ENCODE peak calls at places on chromosome 6, in four cellular contexts. W is H1, O is mesendoderm, Z is IMR-90. T is an unnamed sample.

GRCh38 chr6:170529839-170530520 is 23.1 kb downstream of the PSMB1 start:
- DNase-seq in W (peak), O (peak), Z (peak), T (peak)

GRCh38 chr6:44704240-44705150 is 317.0 kb downstream of the CDC5L start:
- DNase-seq in W (no peak), O (no peak), Z (no peak), T (no peak)

GRCh38 chr6:160254467-160255312 is 3.9 kb downstream of the SLC22A2 start:
- DNase-seq in W (no peak), O (peak), Z (no peak), T (no peak)

GRCh38 chr6:166760288-166760687 is 133.2 kb upstream of the RPS6KA2 start:
- DNase-seq in W (no peak), O (peak), Z (no peak), T (no peak)

GRCh38 chr6:167157414-167157813 is 366 bp downstream of the GPR31 start:
- DNase-seq in W (no peak), O (no peak), Z (no peak), T (no peak)

GRCh38 chr6:167744681-167745659 is 81.7 kb upstream of the AFDN start:
- DNase-seq in W (no peak), O (peak), Z (no peak), T (no peak)

GRCh38 chr6:4377635-4378034 is 242.3 kb upstream of the ECI2 start:
- DNase-seq in W (no peak), O (no peak), Z (no peak), T (no peak)

GRCh38 chr6:35893246-35893645 is 27.7 kb downstream of the SRPK1 start:
- DNase-seq in W (no peak), O (peak), Z (peak), T (no peak)

GRCh38 chr6:14068133-14068532 is 49.4 kb upstream of the CD83 start:
- DNase-seq in W (no peak), O (no peak), Z (peak), T (no peak)

GRCh38 chr6:125753218-125753936 is 3.9 kb downstream of the HEY2 start:
- DNase-seq in W (no peak), O (peak), Z (peak), T (no peak)

GRCh38 chr6:89082439-89082838 is 1.9 kb downstream of the PNRC1 start:
- DNase-seq in W (no peak), O (peak), Z (peak), T (no peak)

GRCh38 chr6:25896252-25896651 is 22.2 kb upstream of the SLC17A3 start:
- DNase-seq in W (no peak), O (no peak), Z (no peak), T (no peak)

GRCh38 chr6:149063443-149063842 is 254.1 kb upstream of the TAB2 start:
- DNase-seq in W (no peak), O (no peak), Z (no peak), T (no peak)

GRCh38 chr6:87319271-87319987 is 3.0 kb upstream of the SMIM8 start:
- DNase-seq in W (no peak), O (no peak), Z (no peak), T (no peak)

GRCh38 chr6:127247114-127248096 is 19.3 kb upstream of the RNF146 start:
- DNase-seq in W (no peak), O (no peak), Z (no peak), T (no peak)

GRCh38 chr6:168169624-168170023 is 90.6 kb upstream of the FRMD1 start:
- DNase-seq in W (peak), O (no peak), Z (no peak), T (peak)

GRCh38 chr6:45423901-45424627 is 46.3 kb upstream of the SUPT3H start:
- DNase-seq in W (peak), O (peak), Z (no peak), T (peak)

GRCh38 chr6:37696220-37696840 is 1.4 kb downstream of the MDGA1 start:
- DNase-seq in W (peak), O (no peak), Z (peak), T (peak)

GRCh38 chr6:155495011-155495768 is 39.6 kb upstream of the NOX3 start:
- DNase-seq in W (peak), O (peak), Z (peak), T (peak)

GRCh38 chr6:90574610-90575009 is 12.3 kb downstream of the MAP3K7 start:
- DNase-seq in W (no peak), O (no peak), Z (peak), T (no peak)

GRCh38 chr6:118618676-118619377 is 32.6 kb downstream of the CEP85L start:
- DNase-seq in W (peak), O (peak), Z (peak), T (peak)

GRCh38 chr6:42086665-42087050 is 36.3 kb downstream of the TAF8 start:
- DNase-seq in W (no peak), O (no peak), Z (no peak), T (no peak)

GRCh38 chr6:143176090-143177021 is 115.7 kb downstream of the AIG1 start:
- DNase-seq in W (peak), O (peak), Z (peak), T (peak)

GRCh38 chr6:57822896-57823358 is 505.5 kb downstream of the PRIM2 start:
- DNase-seq in W (peak), O (peak), Z (peak), T (peak)

GRCh38 chr6:72553531-72554202 is 68.2 kb upstream of the KCNQ5 start:
- DNase-seq in W (no peak), O (peak), Z (peak), T (no peak)

GRCh38 chr6:125584468-125584939 is 164.9 kb upstream of the HEY2 start:
- DNase-seq in W (peak), O (peak), Z (peak), T (peak)

GRCh38 chr6:82331031-82331773 is 32.4 kb upstream of the TPBG start:
- DNase-seq in W (no peak), O (peak), Z (peak), T (peak)

GRCh38 chr6:170049641-170050491 is 241.0 kb downstream of the DLL1 start:
- DNase-seq in W (no peak), O (no peak), Z (peak), T (no peak)

GRCh38 chr6:11315743-11316437 is 83.4 kb upstream of the NEDD9 start:
- DNase-seq in W (no peak), O (no peak), Z (peak), T (no peak)

GRCh38 chr6:52603000-52603795 is 26.3 kb upstream of the TRAM2 start:
- DNase-seq in W (no peak), O (no peak), Z (peak), T (no peak)

GRCh38 chr6:157461000-157461915 is 80.3 kb downstream of the ZDHHC14 start:
- DNase-seq in W (no peak), O (peak), Z (peak), T (peak)

GRCh38 chr6:4402477-4402976 is 267.2 kb upstream of the ECI2 start:
- DNase-seq in W (no peak), O (peak), Z (peak), T (no peak)

GRCh38 chr6:45920819-45921511 is 94.7 kb downstream of the CLIC5 start:
- DNase-seq in W (no peak), O (no peak), Z (no peak), T (no peak)

GRCh38 chr6:73388800-73389512 is 5.7 kb upstream of the DDX43 start:
- DNase-seq in W (peak), O (peak), Z (peak), T (peak)

GRCh38 chr6:82877213-82878195 is 188.1 kb downstream of the UBE3D start:
- DNase-seq in W (no peak), O (no peak), Z (no peak), T (no peak)

GRCh38 chr6:89950879-89951391 is 56.7 kb downstream of the GJA10 start:
- DNase-seq in W (no peak), O (no peak), Z (no peak), T (no peak)

GRCh38 chr6:1040393-1040792 is 271.5 kb upstream of the FOXQ1 start:
- DNase-seq in W (no peak), O (no peak), Z (no peak), T (no peak)

GRCh38 chr6:86937219-86938079 is at the start of gene HTR1E:
- DNase-seq in W (peak), O (no peak), Z (peak), T (peak)

GRCh38 chr6:128740951-128741350 is 142.0 kb upstream of the LAMA2 start:
- DNase-seq in W (no peak), O (no peak), Z (no peak), T (no peak)

GRCh38 chr6:128739112-128739511 is 143.8 kb upstream of the LAMA2 start:
- DNase-seq in W (no peak), O (peak), Z (no peak), T (no peak)

GRCh38 chr6:128736780-128737179 is 146.2 kb upstream of the LAMA2 start:
- DNase-seq in W (no peak), O (no peak), Z (no peak), T (no peak)

GRCh38 chr6:128742900-128743299 is 140.0 kb upstream of the LAMA2 start:
- DNase-seq in W (no peak), O (peak), Z (no peak), T (peak)

DNA sequence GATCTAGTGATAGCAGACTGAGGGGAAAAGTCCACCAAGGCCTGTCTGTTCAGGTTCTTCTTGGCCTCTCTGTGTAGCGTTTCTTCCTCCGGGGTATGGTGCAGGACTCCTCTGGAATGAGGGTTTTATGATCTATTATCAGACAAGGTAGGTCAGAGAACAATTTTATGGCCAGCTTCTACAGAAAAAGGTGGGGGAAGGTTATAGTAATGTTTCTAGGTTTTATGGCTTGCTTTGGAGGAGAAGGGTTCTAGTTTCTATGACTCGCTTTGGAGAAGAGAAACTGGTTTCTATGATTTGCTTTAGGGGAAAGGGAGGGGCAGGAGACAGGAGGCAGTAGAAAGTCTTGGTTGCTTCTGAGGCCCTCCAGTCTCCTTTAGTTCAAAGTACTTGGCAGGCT is 144.8 kb upstream of the LAMA2 start:
- DNase-seq in W (no peak), O (no peak), Z (no peak), T (no peak)
- H3K56ac ChIP-seq in W (no peak), O (no peak), Z (no peak), T (no peak)

DNA sequence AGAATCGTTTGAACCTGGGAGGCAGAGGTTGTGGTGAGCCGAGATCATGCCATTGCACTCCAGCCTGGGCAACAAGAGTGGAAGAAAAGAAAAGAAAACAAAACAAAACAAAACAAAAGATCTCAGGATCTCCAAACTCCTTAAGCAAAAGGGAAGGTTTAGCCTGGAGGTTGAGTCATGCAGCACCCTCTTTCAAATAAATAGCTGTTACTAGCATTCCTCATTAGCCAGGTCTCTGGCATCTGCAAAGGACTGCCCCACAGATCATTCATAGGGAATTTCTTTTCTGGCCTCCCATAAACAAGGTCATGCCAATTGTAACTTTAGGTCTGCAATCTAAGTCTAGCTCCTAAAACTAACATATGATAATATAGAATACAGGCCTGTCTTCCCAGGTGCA is 37.2 kb downstream of the EDN1 start:
- DNase-seq in W (no peak), O (no peak), Z (peak), T (no peak)
- H3K27ac ChIP-seq in W (no peak), O (no peak), Z (no peak), T (no peak)

DNA sequence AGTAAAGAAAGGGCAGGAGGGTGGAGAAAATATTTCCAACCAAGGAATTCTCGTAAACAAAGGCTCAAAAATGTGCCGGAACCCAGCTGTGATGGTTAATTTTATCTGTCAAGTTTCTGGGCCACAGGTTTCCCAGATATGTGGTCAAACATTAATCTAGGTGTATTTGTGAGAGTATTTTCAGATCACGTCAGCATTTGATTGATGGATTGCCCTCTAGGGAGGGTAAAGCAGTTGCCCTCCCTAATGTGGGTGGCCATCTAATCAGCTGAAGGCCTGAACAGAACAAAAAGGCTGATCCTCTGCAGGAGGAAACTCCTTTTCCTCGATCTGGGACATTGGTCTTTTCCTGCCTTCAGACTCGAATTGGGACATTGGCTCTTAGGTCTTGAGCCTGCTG is 298.7 kb upstream of the TCF21 start:
- DNase-seq in W (no peak), O (no peak), Z (no peak), T (no peak)
- H3K56ac ChIP-seq in W (no peak), O (no peak), Z (no peak), T (no peak)

GRCh38 chr6:20841806-20842205 is 307.5 kb downstream of the CDKAL1 start:
- DNase-seq in W (no peak), O (no peak), Z (no peak), T (no peak)
- H3K27ac ChIP-seq in W (no peak), O (no peak), Z (no peak), T (no peak)

DNA sequence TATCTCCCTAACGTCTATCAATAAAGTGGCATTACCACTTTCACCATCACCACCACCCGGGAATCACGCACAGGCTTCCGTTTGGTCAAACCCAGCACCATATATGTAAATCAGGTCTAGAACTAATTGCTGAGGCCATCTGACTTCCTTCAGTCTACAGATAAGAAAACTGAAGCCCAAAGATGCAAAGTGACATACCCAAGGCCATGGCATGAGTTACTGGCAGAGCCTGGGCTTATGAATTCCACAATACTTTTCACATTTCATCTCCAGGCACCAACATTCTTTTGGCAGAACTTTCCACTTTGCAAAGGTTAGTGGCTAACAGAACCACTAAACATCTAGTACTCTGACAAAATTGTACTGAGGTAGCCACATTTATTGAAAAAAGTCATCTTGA is 64.5 kb upstream of the TINAG start:
- DNase-seq in W (no peak), O (no peak), Z (no peak), T (no peak)
- H3K56ac ChIP-seq in W (no peak), O (no peak), Z (no peak), T (no peak)

GRCh38 chr6:30818426-30818841 is 65.9 kb upstream of the DDR1 start:
- DNase-seq in W (no peak), O (no peak), Z (peak), T (no peak)

GRCh38 chr6:30810813-30811329 is 66.5 kb upstream of the IER3 start:
- DNase-seq in W (no peak), O (no peak), Z (no peak), T (peak)

GRCh38 chr6:30816791-30817739 is 67.3 kb upstream of the DDR1 start:
- DNase-seq in W (no peak), O (no peak), Z (no peak), T (no peak)

GRCh38 chr6:30813623-30814136 is 69.3 kb upstream of the IER3 start:
- DNase-seq in W (no peak), O (no peak), Z (no peak), T (no peak)

DNA sequence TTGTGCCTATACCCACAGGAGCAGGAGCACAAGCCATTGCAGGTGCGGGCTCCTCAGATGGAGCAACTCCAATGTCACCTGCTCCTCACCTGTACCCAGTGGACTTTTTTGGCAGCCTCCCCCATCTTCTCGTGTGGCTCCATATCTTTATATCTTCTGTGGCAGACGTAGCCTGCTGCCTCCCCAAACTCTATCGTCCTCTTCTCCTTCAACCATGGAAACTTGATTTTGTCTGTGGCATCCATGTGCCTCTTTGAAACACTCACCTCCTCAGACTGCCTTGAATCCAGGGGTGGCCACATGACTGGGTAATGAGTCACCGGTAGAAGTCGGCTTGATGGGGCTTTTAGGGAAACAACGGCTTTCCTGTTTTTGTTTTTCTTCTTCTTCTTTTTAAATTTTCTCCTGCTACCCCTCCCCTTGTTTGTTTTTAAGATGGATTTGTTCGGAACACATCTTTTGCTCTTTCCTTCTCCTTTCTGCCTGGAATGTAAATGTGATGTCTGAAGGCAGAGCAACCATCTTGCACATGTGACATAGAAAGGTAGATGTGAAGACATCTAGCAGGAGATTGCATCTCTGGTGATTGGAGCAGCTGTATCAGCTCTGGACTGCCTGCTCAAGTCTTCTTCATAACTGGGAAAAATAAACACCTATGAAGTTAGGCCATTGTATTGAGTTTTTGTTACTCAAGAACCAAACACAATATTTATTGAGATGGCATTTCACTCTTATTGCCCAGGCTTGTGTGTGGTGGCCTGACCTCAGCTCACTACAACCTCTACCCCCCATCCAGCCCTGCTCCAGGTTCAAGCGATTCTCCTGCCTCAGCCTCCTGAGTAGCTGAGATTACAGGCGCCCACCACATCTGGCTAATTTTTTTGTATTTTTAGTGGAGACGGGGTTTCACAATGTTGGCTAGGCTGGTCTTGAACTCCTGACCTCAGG is 69.9 kb upstream of the DDR1 start:
- DNase-seq in W (no peak), O (peak), Z (peak), T (no peak)
- H3K27ac ChIP-seq in W (no peak), O (no peak), Z (peak), T (no peak)

T was measured in H9.